ENCODE peak calls at places on chromosome 15, in five cellular contexts. J is stomach, I is transverse colon, Z is A549, L is HepG2. E is an unnamed sample.

GRCh38 chr15:99504823-99505551 is 60.8 kb upstream of the MEF2A start:
- DNase-seq in J (no peak), I (no peak), Z (no peak), L (peak), E (no peak)

GRCh38 chr15:42151736-42152135 is 4.7 kb downstream of the PLA2G4F start:
- DNase-seq in J (no peak), I (no peak), Z (no peak), L (no peak), E (no peak)

GRCh38 chr15:97688886-97689285 is 271.6 kb upstream of the ARRDC4 start:
- DNase-seq in J (no peak), I (no peak), Z (no peak), L (no peak), E (no peak)

GRCh38 chr15:34318277-34319079 is 19.1 kb downstream of the SLC12A6 start:
- DNase-seq in J (peak), I (peak), Z (peak), L (peak), E (peak)

GRCh38 chr15:48373855-48374421 is 42.7 kb downstream of the DUT start:
- DNase-seq in J (no peak), I (no peak), Z (peak), L (no peak), E (no peak)

GRCh38 chr15:65952425-65953053 is 83.2 kb downstream of the RAB11A start:
- DNase-seq in J (no peak), I (no peak), Z (peak), L (peak), E (peak)

GRCh38 chr15:96029172-96029571 is 301.3 kb upstream of the NR2F2 start:
- DNase-seq in J (no peak), I (no peak), Z (no peak), L (no peak), E (no peak)

GRCh38 chr15:31452595-31453557 is 126.2 kb downstream of the KLF13 start:
- DNase-seq in J (no peak), I (no peak), Z (no peak), L (no peak), E (no peak)

GRCh38 chr15:33226559-33227181 is 32.2 kb upstream of the FMN1 start:
- DNase-seq in J (peak), I (peak), Z (peak), L (no peak), E (no peak)

GRCh38 chr15:45429974-45430792 is 51.8 kb upstream of the GATM start:
- DNase-seq in J (peak), I (peak), Z (peak), L (peak), E (peak)

GRCh38 chr15:89389841-89390603 is 55.4 kb upstream of the POLG start:
- DNase-seq in J (no peak), I (no peak), Z (no peak), L (no peak), E (no peak)

GRCh38 chr15:76460871-76461270 is 124.3 kb downstream of the ISL2 start:
- DNase-seq in J (no peak), I (no peak), Z (no peak), L (no peak), E (no peak)

GRCh38 chr15:68285243-68285980 is 7.9 kb downstream of the FEM1B start:
- DNase-seq in J (no peak), I (no peak), Z (no peak), L (peak), E (no peak)

GRCh38 chr15:40949756-40950207 is 3.5 kb upstream of the CHAC1 start:
- DNase-seq in J (peak), I (peak), Z (no peak), L (peak), E (no peak)

GRCh38 chr15:79724312-79724711 is 172.5 kb downstream of the MTHFS start:
- DNase-seq in J (no peak), I (no peak), Z (no peak), L (no peak), E (no peak)

GRCh38 chr15:47803767-47804166 is 86.5 kb downstream of the SEMA6D start:
- DNase-seq in J (no peak), I (no peak), Z (no peak), L (no peak), E (no peak)

GRCh38 chr15:88302373-88302772 is 45.8 kb upstream of the NTRK3 start:
- DNase-seq in J (no peak), I (no peak), Z (no peak), L (no peak), E (no peak)

GRCh38 chr15:77282333-77282732 is 137.6 kb downstream of the PEAK1 start:
- DNase-seq in J (no peak), I (no peak), Z (no peak), L (peak), E (peak)

GRCh38 chr15:74783072-74783807 is 1.4 kb downstream of the CSK start:
- DNase-seq in J (no peak), I (peak), Z (no peak), L (no peak), E (no peak)

DNA sequence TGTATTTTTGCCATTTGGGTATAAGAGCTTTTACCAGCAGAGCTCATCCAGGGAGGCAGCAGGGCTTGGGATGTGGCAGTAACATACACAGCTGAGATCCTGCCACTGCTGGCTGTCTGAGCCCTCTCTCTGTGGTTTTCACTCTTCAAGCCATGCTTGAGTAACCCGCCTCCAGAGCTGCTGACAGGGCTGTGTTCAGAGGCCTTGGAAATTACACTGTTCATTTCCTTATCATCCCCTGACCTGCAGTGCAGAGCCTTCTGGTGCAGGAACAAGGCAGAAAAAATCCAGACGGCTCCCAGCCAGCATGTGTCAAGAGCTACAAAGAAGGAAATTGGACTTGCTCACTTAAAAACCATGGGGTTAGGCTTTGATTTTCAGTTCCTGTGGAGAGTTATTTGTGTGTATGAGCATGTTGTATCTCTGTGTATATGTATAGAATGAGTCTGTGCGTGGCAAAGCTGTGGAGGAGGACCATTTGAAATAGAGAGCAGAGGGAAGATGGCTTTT is 47.0 kb downstream of the ZNF609 start:
- DNase-seq in J (peak), I (peak), Z (no peak), L (peak), E (peak)
- TF ChIP-seq EP300 in J (no peak), I (no peak), Z (no peak), L (no peak), E (no peak)

DNA sequence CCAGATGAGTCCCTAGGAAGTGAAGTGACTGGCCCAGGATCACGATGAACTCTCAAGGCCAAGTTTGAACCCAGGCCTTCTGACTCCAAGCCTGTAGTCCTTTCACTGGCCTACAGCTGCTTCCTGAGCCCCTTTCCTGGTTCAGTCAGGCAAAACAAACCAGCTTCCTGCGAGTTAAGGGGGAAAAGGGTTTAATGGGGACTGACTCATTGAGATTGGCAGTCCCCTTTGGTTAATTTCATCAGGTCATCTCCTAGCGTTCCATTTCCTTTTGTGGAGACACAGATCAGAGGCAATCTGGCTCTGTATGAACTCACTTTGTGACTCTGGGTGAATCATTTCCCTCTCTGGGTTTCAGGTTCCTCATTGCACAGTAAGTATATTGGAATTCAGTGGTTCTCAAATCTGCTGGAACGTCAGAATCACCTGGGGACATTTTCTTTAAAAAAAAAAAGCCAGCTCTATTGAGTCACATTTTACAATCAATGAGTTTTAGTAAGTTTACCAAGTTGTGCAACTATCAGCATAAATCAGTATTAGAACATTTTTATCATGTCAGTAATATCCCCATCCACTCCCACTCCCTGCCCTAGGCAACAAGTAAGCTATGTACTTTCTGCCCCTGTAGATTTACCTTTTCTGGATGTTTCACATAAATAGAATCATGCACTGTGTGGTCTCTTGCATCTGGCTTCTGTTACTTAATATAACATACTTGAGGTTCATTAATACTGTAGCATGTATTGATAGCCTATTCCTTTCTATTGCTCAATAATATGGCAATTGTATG is 180.2 kb downstream of the THSD4 start:
- DNase-seq in J (no peak), I (no peak), Z (peak), L (peak), E (no peak)
- TF ChIP-seq EP300 in J (no peak), I (no peak), Z (peak), L (no peak), E (no peak)

GRCh38 chr15:85999658-86000057 is 80.0 kb upstream of the AGBL1 start:
- DNase-seq in J (no peak), I (no peak), Z (no peak), L (no peak), E (no peak)

GRCh38 chr15:86001200-86001599 is 78.5 kb upstream of the AGBL1 start:
- DNase-seq in J (no peak), I (no peak), Z (no peak), L (no peak), E (no peak)

GRCh38 chr15:86004061-86004460 is 75.6 kb upstream of the AGBL1 start:
- DNase-seq in J (no peak), I (no peak), Z (no peak), L (no peak), E (no peak)

GRCh38 chr15:86006546-86006945 is 73.1 kb upstream of the AGBL1 start:
- DNase-seq in J (no peak), I (no peak), Z (no peak), L (no peak), E (no peak)

DNA sequence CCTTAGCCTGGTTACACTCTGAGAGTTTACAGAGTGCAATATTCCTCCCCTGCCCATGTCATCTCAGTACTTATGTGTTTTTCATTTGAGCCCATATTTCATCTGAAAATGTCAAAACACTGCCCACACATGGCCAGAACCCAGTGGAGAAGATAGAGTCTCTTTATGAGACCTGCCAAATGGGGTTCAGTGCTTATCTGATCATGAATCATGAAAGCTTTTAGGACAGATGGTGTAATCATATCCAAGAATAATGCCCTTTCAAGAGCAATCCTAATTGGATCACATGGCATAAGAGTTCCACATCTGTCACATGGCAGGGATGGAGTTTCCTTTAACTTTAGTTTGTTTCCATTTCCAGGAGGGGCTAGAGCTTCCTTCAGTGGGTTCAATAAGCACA is 77.2 kb upstream of the AGBL1 start:
- DNase-seq in J (no peak), I (no peak), Z (no peak), L (no peak), E (no peak)
- TF ChIP-seq EP300 in J (no peak), I (no peak), Z (no peak), L (no peak), E (no peak)

DNA sequence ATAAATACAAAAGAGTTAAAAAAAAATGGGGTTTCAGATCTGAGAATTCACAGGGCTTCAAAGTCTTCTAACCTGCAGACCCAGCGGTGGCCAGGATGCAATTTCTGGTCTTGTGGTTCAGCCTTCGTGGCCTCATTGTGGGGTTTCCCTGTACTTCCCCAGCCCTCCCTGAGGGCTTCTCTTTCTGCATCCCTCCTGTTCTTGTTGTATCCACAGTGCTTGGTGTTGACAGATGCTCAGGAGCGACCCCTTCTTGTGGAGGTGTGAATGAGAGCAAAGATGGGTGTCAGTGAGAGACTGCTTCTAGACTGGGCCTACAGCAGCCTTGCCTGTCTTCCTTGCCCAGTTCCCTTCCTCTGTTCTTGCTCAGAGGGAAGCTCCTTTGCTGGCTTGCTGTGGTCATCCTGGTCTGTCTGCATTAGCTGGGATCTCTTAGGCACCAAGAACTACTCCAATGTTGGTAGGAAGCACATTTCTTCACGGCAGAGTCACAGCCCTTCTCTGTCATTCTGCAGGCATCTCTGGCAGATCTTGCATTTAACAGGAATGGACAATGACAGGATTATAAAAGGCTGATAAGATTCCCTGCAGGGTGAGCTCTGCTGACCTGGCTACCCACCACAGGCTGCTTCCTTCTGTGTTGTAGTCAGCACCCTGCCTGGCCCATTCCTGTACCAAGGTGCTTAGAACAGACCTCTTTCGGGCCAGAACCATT is 317.8 kb upstream of the C2CD4B start:
- DNase-seq in J (no peak), I (no peak), Z (peak), L (peak), E (no peak)
- TF ChIP-seq EP300 in J (no peak), I (no peak), Z (no peak), L (no peak), E (no peak)

DNA sequence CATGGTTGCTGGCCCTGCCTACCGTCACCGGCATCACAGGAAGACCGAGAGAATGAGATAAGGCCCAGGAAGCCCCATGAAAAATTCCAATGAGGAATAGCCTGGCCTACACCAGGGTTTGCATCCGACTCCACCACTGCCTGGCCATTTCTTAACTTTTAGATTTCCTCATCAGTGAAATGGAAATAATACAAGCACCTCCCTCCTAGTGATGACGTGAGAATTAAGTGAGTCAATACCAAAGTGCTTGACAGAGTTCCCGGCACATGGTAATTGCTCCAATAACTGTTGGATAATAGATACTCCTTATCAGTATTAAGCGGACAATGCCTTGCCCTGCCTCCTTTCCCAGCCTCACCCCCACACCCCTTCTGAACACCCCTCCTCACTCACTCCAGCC is 105.4 kb downstream of the TLE3 start:
- DNase-seq in J (no peak), I (no peak), Z (no peak), L (no peak), E (no peak)
- TF ChIP-seq EP300 in J (no peak), I (no peak), Z (no peak), L (no peak), E (no peak)

E was measured in ovary.